ENCODE peak calls at places on chromosomes 12 and 14, in four cellular contexts. L, C, J and P are unnamed samples.

GRCh38 chr12:119807380-119807779 is 69.7 kb downstream of the CIT start:
- DNase-seq in L (no peak), C (no peak), J (no peak), P (no peak)

GRCh38 chr12:92765871-92766270 is 63.1 kb downstream of the PLEKHG7 start:
- DNase-seq in L (no peak), C (no peak), J (no peak), P (no peak)

GRCh38 chr12:14260011-14260993 is 105.2 kb upstream of the ATF7IP start:
- DNase-seq in L (peak; percentile 92), C (peak; percentile 98), J (peak; percentile 96), P (peak; percentile 92)

GRCh38 chr12:25518512-25518911 is 34.6 kb downstream of the LMNTD1 start:
- DNase-seq in L (no peak), C (no peak), J (no peak), P (no peak)

GRCh38 chr12:115149685-115150378 is 465.9 kb upstream of the TBX3 start:
- DNase-seq in L (no peak), C (no peak), J (no peak), P (no peak)

GRCh38 chr14:22886500-22887259 is 3.7 kb downstream of the REM2 start:
- DNase-seq in L (peak; percentile 73), C (peak; percentile 94), J (peak; percentile 82), P (peak; percentile 82)

GRCh38 chr12:79326663-79327062 is 364.1 kb downstream of the PAWR start:
- DNase-seq in L (no peak), C (no peak), J (no peak), P (no peak)

GRCh38 chr14:22836301-22837058 is at the start of gene MMP14:
- DNase-seq in L (peak; percentile 82), C (peak; percentile 87), J (peak; percentile 73), P (no peak)

DNA sequence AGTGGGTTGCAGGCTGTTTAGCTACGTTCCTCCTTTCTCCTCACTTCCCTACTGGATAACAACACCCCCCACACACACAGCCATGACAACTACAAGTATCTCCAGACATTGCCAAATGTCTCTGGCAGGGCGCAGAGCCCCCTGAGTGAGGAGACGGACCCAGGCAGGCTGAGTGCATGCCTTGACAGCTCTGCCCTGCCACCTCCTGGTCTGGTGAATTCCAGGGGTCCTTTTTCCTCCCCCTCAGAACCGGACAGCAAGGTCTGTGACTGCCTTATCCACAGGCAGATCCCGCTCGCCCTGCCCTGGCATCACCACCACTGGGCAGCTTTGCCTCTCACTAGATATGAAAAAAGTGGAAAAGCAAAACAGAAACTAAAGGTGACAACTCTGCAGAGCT is 276.5 kb downstream of the TMEM132C start:
- DNase-seq in L (no peak), C (peak; percentile 68), J (no peak), P (no peak)
- TF ChIP-seq CTCF in L (no peak), C (peak; percentile 57), J (no peak), P (no peak)

GRCh38 chr14:68962681-68963080 is 16.4 kb downstream of the ACTN1 start:
- DNase-seq in L (no peak), C (no peak), J (no peak), P (no peak)

GRCh38 chr14:68960123-68960522 is 19.0 kb downstream of the ACTN1 start:
- DNase-seq in L (no peak), C (no peak), J (no peak), P (no peak)

GRCh38 chr14:68959035-68959434 is 20.1 kb downstream of the ACTN1 start:
- DNase-seq in L (no peak), C (no peak), J (no peak), P (no peak)

GRCh38 chr14:68961781-68962584 is 17.1 kb downstream of the ACTN1 start:
- DNase-seq in L (no peak), C (peak; percentile 85), J (no peak), P (no peak)

GRCh38 chr14:68961361-68961760 is 17.7 kb downstream of the ACTN1 start:
- DNase-seq in L (no peak), C (no peak), J (no peak), P (no peak)
- H3K27ac ChIP-seq in L (no peak overlapping the region), C (no peak overlapping the region), J (no peak overlapping the region), P (peak overlapping the region; percentile 74)

GRCh38 chr12:19039515-19039914 is 90.0 kb upstream of the PLEKHA5 start:
- DNase-seq in L (no peak), C (no peak), J (no peak), P (no peak)
- TF ChIP-seq CTCF in L (no peak), C (no peak), J (no peak), P (no peak)

DNA sequence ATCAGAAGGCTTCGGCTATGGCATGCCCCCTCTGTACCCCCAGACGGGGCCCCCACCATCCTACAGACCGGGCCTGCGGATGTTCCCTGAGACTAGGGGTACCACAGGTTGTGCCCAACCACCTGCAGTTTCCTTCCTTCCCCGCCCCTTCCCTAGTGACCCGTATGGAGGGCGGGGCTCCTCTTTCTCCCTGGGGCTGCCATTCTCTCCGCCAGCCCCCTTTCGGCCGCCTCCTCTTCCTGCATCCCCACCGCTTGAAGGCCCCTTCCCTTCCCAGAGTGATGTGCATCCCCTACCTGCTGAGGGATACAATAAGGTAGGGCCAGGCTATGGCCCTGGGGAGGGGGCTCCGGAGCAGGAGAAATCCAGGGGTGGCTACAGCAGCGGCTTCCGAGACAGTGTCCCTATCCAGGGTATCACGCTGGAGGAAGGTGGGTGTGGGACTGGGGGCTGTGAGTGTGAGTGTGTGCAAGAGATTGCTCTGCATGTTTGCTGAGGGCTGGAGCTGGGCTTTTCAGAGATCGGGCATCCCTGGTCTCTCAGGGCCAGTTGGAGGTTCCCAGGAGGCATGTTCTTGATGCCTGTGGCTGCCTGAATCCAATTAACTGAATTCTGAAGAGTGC is 8.6 kb downstream of the NFATC4 start:
- DNase-seq in L (no peak), C (peak; percentile 89), J (no peak), P (no peak)
- H3K27ac ChIP-seq in L (no peak overlapping the region), C (no peak overlapping the region), J (no peak overlapping the region), P (peak overlapping the region; percentile 63)

GRCh38 chr14:104157303-104157928 is 19.0 kb downstream of the KIF26A start:
- DNase-seq in L (no peak), C (no peak), J (no peak), P (no peak)
- TF ChIP-seq CTCF in L (no peak), C (peak; percentile 63), J (no peak), P (no peak)

GRCh38 chr12:124423683-124424515 is 129.0 kb downstream of the RFLNA start:
- DNase-seq in L (no peak), C (no peak), J (no peak), P (no peak)

GRCh38 chr12:124425667-124426066 is 130.8 kb downstream of the RFLNA start:
- DNase-seq in L (no peak), C (no peak), J (no peak), P (no peak)

GRCh38 chr12:124422142-124422569 is 127.3 kb downstream of the RFLNA start:
- DNase-seq in L (no peak), C (peak; percentile 87), J (peak; percentile 73), P (peak; percentile 80)

GRCh38 chr12:124422570-124423523 is 128.0 kb downstream of the RFLNA start:
- DNase-seq in L (peak; percentile 93), C (peak; percentile 60), J (peak; percentile 89), P (peak; percentile 88)

DNA sequence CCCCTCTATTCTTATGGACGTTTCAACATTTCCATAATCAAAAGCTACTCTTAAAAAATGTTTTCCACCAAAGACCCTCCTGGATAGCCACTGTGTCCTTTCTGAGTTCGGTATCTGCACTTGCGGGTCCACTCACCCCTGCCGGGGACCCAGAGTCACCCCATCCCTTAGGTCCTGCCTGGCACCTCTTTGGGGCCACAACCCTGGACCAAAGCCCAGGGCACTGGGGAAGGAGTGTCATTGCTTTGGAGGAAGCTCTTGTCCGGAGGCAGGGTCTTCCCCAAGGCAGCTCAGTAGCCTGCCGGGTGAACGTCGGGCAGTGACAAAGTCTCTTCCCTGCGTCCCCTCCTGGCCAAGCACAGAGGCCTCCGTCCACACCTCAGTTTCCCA is 129.6 kb downstream of the RFLNA start:
- DNase-seq in L (no peak), C (no peak), J (no peak), P (no peak)
- H3K27ac ChIP-seq in L (no peak overlapping the region), C (no peak overlapping the region), J (peak overlapping the region; percentile 86), P (peak overlapping the region; percentile 98)

GRCh38 chr12:125549836-125550235 is 484.6 kb downstream of the AACS start:
- DNase-seq in L (no peak), C (peak; percentile 92), J (no peak), P (no peak)
- TF ChIP-seq CTCF in L (no peak), C (peak; percentile 78), J (no peak), P (no peak)

GRCh38 chr12:117190210-117190781 is at the start of gene FBXO21:
- DNase-seq in L (peak; percentile 92), C (peak; percentile 99), J (peak; percentile 92), P (peak; percentile 88)
- H3K27ac ChIP-seq in L (peak within 1 kb of the TSS; percentile 72), C (peak within 1 kb of the TSS; percentile 17), J (peak within 1 kb of the TSS; percentile 84), P (peak within 1 kb of the TSS; percentile 89)

GRCh38 chr12:67648306-67649164 is at the start of gene DYRK2:
- DNase-seq in L (peak; percentile 87), C (peak; percentile 92), J (peak; percentile 76), P (peak; percentile 48)
- TF ChIP-seq CTCF in L (no peak), C (peak; percentile 51), J (no peak), P (no peak)